ENCODE peak calls at places on chromosomes 13 and 19, in eight cellular contexts. A is breast epithelium, H is esophagus muscularis mucosa, N is sigmoid colon, F is spleen, X is stomach, L is transverse colon, S is HCT116. B is an unnamed sample.

GRCh38 chr13:41588899-41589298 is 131.5 kb downstream of the RGCC start:
- DNase-seq in S (peak; percentile 8), X (no peak), N (no peak), A (no peak), F (no peak), L (no peak), H (no peak), B (no peak)

GRCh38 chr13:27463500-27463899 is 13.1 kb upstream of the MTIF3 start:
- DNase-seq in L (no peak), N (no peak), X (no peak), H (no peak), F (no peak), A (no peak), S (no peak), B (no peak)

GRCh38 chr13:79427265-79427664 is 21.2 kb upstream of the RBM26 start:
- DNase-seq in X (no peak), S (no peak), A (no peak), L (no peak), N (no peak), F (no peak), H (no peak), B (no peak)

GRCh38 chr13:98496239-98496668 is 80.7 kb downstream of the STK24 start:
- DNase-seq in A (no peak), N (peak; percentile 87), H (no peak), F (no peak), L (peak; percentile 45), X (no peak), S (no peak), B (no peak)

GRCh38 chr13:108185218-108185617 is 30.1 kb downstream of the LIG4 start:
- DNase-seq in X (no peak), L (no peak), S (no peak), H (no peak), N (no peak), F (no peak), A (no peak), B (no peak)

GRCh38 chr19:3796358-3796757 is 10.2 kb upstream of the MATK start:
- DNase-seq in L (no peak), N (no peak), S (no peak), H (no peak), F (no peak), X (no peak), A (no peak), B (no peak)

GRCh38 chr13:97234236-97234635 is 12.1 kb downstream of the MBNL2 start:
- DNase-seq in H (no peak), N (no peak), F (no peak), S (no peak), A (no peak), X (no peak), L (peak; percentile 61), B (no peak)

GRCh38 chr19:39325778-39326680 is 5.4 kb upstream of the LRFN1 start:
- DNase-seq in A (no peak), N (no peak), H (no peak), X (no peak), S (peak; percentile 51), F (no peak), L (no peak), B (no peak)

GRCh38 chr13:73451120-73452029 is 392.6 kb downstream of the KLF5 start:
- DNase-seq in N (no peak), H (no peak), L (peak; percentile 39), A (no peak), X (no peak), F (no peak), S (no peak), B (no peak)

GRCh38 chr13:21011378-21011777 is 50.0 kb downstream of the LATS2 start:
- DNase-seq in S (no peak), H (no peak), X (no peak), N (no peak), F (no peak), L (no peak), A (no peak), B (no peak)

GRCh38 chr13:48954086-48954485 is 21.6 kb upstream of the FNDC3A start:
- DNase-seq in X (no peak), F (no peak), H (no peak), N (no peak), A (no peak), S (no peak), L (no peak), B (no peak)

GRCh38 chr13:50320297-50320862 is 305.1 kb downstream of the KCNRG start:
- DNase-seq in F (no peak), L (no peak), X (no peak), S (peak; percentile 16), A (no peak), N (no peak), H (no peak), B (no peak)
- TF ChIP-seq POLR2AphosphoS5 in F (no peak), L (no peak), X (no peak), S (no peak), A (no peak), N (no peak), H (no peak), B (no peak)

DNA sequence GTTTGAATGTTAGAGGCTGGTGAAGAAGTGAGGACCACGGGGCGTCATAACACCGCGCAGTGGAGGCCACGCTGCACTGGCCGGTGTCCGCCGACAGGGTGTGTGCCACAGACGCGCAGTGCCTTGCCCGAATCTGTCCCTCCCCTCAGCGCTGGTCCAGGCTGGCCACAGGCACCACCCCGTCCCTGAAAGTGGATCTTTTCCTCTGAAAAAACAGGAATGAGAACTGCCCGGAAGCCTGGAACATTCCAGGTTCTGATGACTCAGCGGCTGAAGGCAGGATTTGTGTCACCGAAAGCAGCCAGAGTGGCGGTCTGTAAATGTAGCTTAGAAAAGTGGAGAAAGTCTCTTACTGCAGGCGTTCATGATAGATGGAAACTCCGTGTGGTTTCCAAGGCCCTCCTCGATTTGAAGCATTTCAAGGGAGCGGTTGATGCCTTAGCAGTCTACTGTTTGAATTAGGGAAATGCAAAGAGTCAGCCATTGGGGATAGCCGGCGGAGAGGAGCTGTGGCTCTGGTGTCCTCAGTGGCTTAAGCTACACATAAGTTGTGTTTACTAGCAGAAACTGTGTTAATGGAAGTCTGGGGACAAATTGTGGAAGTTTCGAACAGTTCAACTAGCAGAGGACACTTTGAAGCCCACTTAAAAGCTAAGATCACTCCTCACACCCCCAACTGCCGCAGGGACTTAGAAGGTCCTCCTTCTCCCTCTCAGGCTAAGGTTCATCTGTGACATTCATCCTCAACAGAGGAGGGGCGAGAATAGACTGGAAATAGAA is 70.8 kb downstream of the NUFIP1 start:
- DNase-seq in L (peak; percentile 91), A (peak; percentile 87), N (peak; percentile 96), H (peak; percentile 98), F (peak; percentile 97), X (peak; percentile 87), S (peak; percentile 86), B (peak; percentile 96)
- TF ChIP-seq POLR2A in L (peak; percentile 60), A (no peak), N (no peak), H (peak; percentile 9), F (no peak), X (no peak), S (peak; percentile 5), B (peak; percentile 42)

GRCh38 chr13:84400711-84401110 is 518.4 kb upstream of the SLITRK1 start:
- DNase-seq in S (no peak), F (no peak), N (no peak), A (no peak), H (no peak), X (no peak), L (no peak), B (no peak)
- TF ChIP-seq CTCF in S (no peak), F (no peak), N (no peak), A (no peak), H (no peak), X (no peak), L (no peak), B (no peak)

GRCh38 chr19:5967994-5968430 is 9.9 kb downstream of the RANBP3 start:
- DNase-seq in L (peak; percentile 69), F (peak; percentile 73), A (no peak), H (no peak), N (peak; percentile 85), X (peak; percentile 67), S (peak; percentile 50), B (peak; percentile 74)
- TF ChIP-seq POLR2AphosphoS5 in L (no peak), F (peak; percentile 49), A (no peak), H (peak; percentile 89), N (no peak), X (peak; percentile 49), S (no peak), B (peak; percentile 8)

GRCh38 chr19:1491114-1491848 is at the start of gene REEP6:
- DNase-seq in S (no peak), N (no peak), X (no peak), L (no peak), H (no peak), F (no peak), A (no peak), B (peak; percentile 89)
- TF ChIP-seq POLR2A in S (peak; percentile 58), N (no peak), X (no peak), L (peak; percentile 15), H (no peak), F (no peak), A (no peak), B (peak; percentile 54)

B was measured in upper lobe of left lung.